ENCODE peak calls at places on chromosomes 12 and 14, in six cellular contexts. A, C, H, M, Z and X are unnamed samples.

GRCh38 chr14:82422186-82422585 is 888.5 kb upstream of the SEL1L start:
- DNase-seq in A (no peak), M (no peak), Z (no peak), H (no peak), C (no peak), X (no peak)

GRCh38 chr12:127926004-127926403 is 341.0 kb upstream of the TMEM132C start:
- DNase-seq in M (no peak), C (no peak), H (peak; percentile 21), A (peak; percentile 15), Z (no peak), X (no peak)

GRCh38 chr14:76964695-76965094 is 63.8 kb downstream of the IRF2BPL start:
- DNase-seq in C (no peak), A (no peak), H (no peak), Z (no peak), M (no peak), X (no peak)

GRCh38 chr12:109836916-109837315 is 3.7 kb upstream of the TRPV4 start:
- DNase-seq in Z (no peak), M (peak; percentile 5), A (peak; percentile 48), C (no peak), H (no peak), X (no peak)

GRCh38 chr12:111773801-111774551 is 7.2 kb downstream of the ALDH2 start:
- DNase-seq in C (peak; percentile 76), Z (peak; percentile 87), H (no peak), A (peak; percentile 93), M (no peak), X (no peak)

GRCh38 chr14:53979141-53979673 is 22.6 kb upstream of the BMP4 start:
- DNase-seq in M (no peak), A (no peak), C (no peak), H (no peak), Z (no peak), X (no peak)

GRCh38 chr12:109102491-109102890 is 5.1 kb downstream of the UNG start:
- DNase-seq in M (no peak), Z (no peak), H (no peak), A (no peak), C (no peak), X (no peak)

GRCh38 chr14:102994689-102995088 is 62.7 kb downstream of the CDC42BPB start:
- DNase-seq in M (no peak), Z (no peak), H (no peak), A (no peak), C (no peak), X (no peak)

GRCh38 chr14:75399819-75400678 is 27.8 kb upstream of the JDP2 start:
- DNase-seq in M (peak; percentile 90), A (peak; percentile 63), H (no peak), Z (no peak), C (no peak), X (no peak)

GRCh38 chr14:21090940-21091663 is 7.4 kb downstream of the ZNF219 start:
- DNase-seq in H (no peak), Z (no peak), C (no peak), M (no peak), A (no peak), X (no peak)

GRCh38 chr14:21089877-21090193 is 8.6 kb downstream of the ZNF219 start:
- DNase-seq in M (no peak), H (no peak), A (no peak), C (no peak), Z (no peak), X (no peak)

GRCh38 chr14:21089271-21089670 is 9.2 kb downstream of the ZNF219 start:
- DNase-seq in C (no peak), M (no peak), A (no peak), H (no peak), Z (no peak), X (no peak)

GRCh38 chr14:21091784-21092146 is 6.7 kb downstream of the ZNF219 start:
- DNase-seq in A (no peak), M (no peak), H (no peak), C (no peak), Z (no peak), X (no peak)

GRCh38 chr14:21090194-21090939 is 8.1 kb downstream of the ZNF219 start:
- DNase-seq in Z (no peak), M (peak; percentile 74), C (no peak), A (no peak), H (peak; percentile 74), X (peak; percentile 69)
- TF ChIP-seq CTCF in Z (peak; percentile 51), M (peak; percentile 45), C (peak; percentile 54), A (peak; percentile 46), H (peak; percentile 80), X (peak; percentile 69)

GRCh38 chr12:57737467-57738141 is 938 bp downstream of the AGAP2 start:
- DNase-seq in Z (no peak), A (no peak), M (no peak), C (no peak), H (peak; percentile 71), X (peak; percentile 48)
- TF ChIP-seq CTCF in Z (peak; percentile 46), A (no peak), M (peak; percentile 21), C (peak; percentile 37), H (no peak), X (no peak)

DNA sequence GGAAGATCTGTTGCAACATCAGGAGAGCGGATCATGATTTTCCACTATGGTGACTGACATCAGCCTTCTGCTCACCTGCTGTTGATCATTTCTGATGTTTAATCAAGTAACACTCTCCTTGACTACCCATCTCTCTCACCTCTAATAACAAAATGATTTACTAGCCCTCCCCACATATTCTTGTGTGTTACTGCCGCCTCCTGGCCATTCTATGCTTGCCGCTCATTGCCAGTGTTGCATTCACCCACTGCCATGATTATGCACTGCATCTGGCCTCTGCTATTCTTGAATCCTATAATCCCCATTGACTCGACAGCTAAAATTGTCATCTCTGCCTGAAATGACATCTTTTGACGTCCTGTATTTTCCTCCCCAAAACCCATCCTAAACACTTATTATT is 113.8 kb downstream of the RERGL start:
- DNase-seq in Z (no peak), H (peak; percentile 63), A (no peak), M (no peak), C (no peak), X (peak; percentile 41)
- TF ChIP-seq CTCF in Z (no peak), H (peak; percentile 38), A (no peak), M (no peak), C (peak; percentile 36), X (peak; percentile 32)

GRCh38 chr12:116295327-116296263 is 18.1 kb upstream of the MED13L start:
- DNase-seq in C (no peak), H (no peak), Z (no peak), A (no peak), M (no peak), X (no peak)
- TF ChIP-seq CTCF in C (no peak), H (no peak), Z (no peak), A (no peak), M (no peak), X (no peak)

GRCh38 chr14:52961060-52961639 is 10.3 kb upstream of the FERMT2 start:
- DNase-seq in M (no peak), H (peak; percentile 42), Z (peak; percentile 21), C (no peak), A (peak; percentile 79), X (peak; percentile 21)
- TF ChIP-seq CTCF in M (peak; percentile 72), H (peak; percentile 26), Z (peak; percentile 57), C (peak; percentile 60), A (peak; percentile 80), X (peak; percentile 47)

GRCh38 chr12:96250119-96250685 is 56.0 kb downstream of the ELK3 start:
- DNase-seq in Z (no peak), M (no peak), H (no peak), A (no peak), C (no peak), X (no peak)

GRCh38 chr12:96257550-96258392 is 63.6 kb downstream of the ELK3 start:
- DNase-seq in C (no peak), M (no peak), Z (no peak), H (no peak), A (peak; percentile 37), X (no peak)

GRCh38 chr12:96256672-96257361 is 62.6 kb downstream of the ELK3 start:
- DNase-seq in Z (no peak), H (no peak), M (no peak), C (no peak), A (no peak), X (no peak)

GRCh38 chr12:96258451-96258933 is 64.3 kb downstream of the ELK3 start:
- DNase-seq in Z (no peak), A (peak; percentile 82), C (peak; percentile 55), M (peak; percentile 74), H (no peak), X (no peak)

DNA sequence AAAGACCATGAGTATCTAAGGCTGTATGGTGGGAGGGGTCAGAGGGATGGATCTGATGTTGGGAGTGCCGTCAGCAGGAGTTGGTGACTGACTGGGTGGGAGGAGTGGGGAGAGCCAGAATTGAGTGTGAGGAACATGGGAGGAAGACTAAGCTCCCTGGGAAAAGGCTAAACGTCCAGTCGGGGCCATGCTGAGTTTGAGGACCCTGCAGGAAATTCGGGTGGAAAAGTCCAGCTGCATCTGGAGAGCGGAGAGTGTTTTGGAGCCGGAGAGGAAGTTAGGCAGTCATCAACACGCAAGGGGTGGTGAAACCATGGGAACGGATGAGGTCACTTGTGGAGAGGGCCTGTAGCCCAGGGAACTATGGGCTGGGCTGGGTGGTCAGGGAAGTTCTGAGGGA is 60.9 kb downstream of the ELK3 start:
- DNase-seq in C (no peak), H (no peak), A (peak; percentile 87), Z (no peak), M (no peak), X (peak; percentile 57)
- TF ChIP-seq CTCF in C (no peak), H (no peak), A (no peak), Z (no peak), M (no peak), X (no peak)

DNA sequence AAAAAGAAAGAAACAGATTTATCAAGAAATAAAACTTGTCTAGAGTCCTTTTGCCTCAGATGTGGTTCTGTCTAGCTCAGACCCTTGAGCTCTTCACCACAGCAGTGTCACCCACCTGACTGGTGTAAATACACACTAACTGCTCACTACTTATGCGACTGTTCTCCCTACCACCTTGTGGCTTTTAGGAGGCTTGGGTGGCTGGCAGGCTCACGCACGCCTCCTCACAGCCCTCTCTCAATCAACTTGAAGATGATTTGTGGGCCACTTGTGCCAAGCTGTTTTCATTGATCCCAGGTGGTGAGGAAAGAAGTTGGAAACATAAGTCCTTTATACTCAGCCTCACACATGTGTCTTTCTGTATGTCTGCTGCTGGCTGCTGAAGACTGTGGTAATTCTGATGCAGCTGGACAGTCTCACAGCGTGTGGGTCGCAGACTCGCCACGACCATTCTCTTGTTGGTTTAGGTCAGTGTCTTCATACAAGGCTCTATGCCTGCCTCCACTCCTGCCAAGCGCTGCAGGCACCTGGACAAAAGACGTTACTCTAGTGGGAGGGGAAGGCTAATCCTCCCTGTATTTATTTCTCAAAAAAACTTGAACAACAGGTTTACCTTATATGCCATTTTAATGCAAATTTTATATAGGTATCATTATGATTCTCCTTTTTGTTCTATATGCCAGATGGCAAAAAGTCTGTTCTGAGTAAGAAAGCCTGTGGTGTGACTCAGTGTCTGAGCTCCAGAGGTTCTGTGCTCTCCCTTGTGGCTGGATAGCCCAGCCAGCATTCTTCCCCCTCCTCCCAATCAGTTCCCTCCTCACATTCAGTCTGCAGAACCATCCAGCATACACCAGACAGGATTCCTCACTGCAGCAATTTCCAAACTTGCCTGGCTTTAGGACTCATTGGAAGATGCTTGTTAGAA is 115.5 kb downstream of the DIP2B start:
- DNase-seq in M (no peak), H (no peak), A (peak; percentile 88), Z (no peak), C (peak; percentile 70), X (no peak)
- TF ChIP-seq CTCF in M (no peak), H (no peak), A (peak; percentile 15), Z (peak; percentile 24), C (peak; percentile 23), X (no peak)

GRCh38 chr12:51262758-51263177 is 7.4 kb downstream of the SMAGP start:
- DNase-seq in M (no peak), C (no peak), H (peak; percentile 29), A (peak; percentile 66), Z (no peak), X (peak; percentile 45)
- TF ChIP-seq CTCF in M (peak; percentile 19), C (peak; percentile 57), H (peak; percentile 14), A (peak; percentile 38), Z (peak; percentile 28), X (peak; percentile 33)